ENCODE peak calls at places on chromosomes 11 and 22, in five cellular contexts. One of them, this sample, is unnamed.

GRCh38 chr11:88508808-88509581 is 171.5 kb upstream of the CTSC start:
- DNase-seq in AG20443: peak
- DNase-seq in HCEC 1CT: no peak
- DNase-seq in HT-29: no peak
- DNase-seq in colonic mucosa: peak
- DNase-seq in this sample: no peak

GRCh38 chr11:45685976-45686375 is 20.6 kb upstream of the CHST1 start:
- DNase-seq in AG20443: no peak
- DNase-seq in HCEC 1CT: no peak
- DNase-seq in HT-29: no peak
- DNase-seq in colonic mucosa: no peak
- DNase-seq in this sample: no peak

GRCh38 chr11:85725510-85726258 is 39.7 kb upstream of the CCDC89 start:
- DNase-seq in AG20443: peak
- DNase-seq in HCEC 1CT: peak
- DNase-seq in HT-29: peak
- DNase-seq in colonic mucosa: no peak
- DNase-seq in this sample: peak

GRCh38 chr11:1403721-1404460 is 14.2 kb downstream of the BRSK2 start:
- DNase-seq in AG20443: no peak
- DNase-seq in HCEC 1CT: no peak
- DNase-seq in HT-29: no peak
- DNase-seq in colonic mucosa: no peak
- DNase-seq in this sample: no peak

GRCh38 chr11:19349340-19350025 is 108.7 kb upstream of the E2F8 start:
- DNase-seq in AG20443: no peak
- DNase-seq in HCEC 1CT: no peak
- DNase-seq in HT-29: no peak
- DNase-seq in colonic mucosa: no peak
- DNase-seq in this sample: no peak

GRCh38 chr11:111063711-111064110 is 181.8 kb upstream of the POU2AF2 start:
- DNase-seq in AG20443: no peak
- DNase-seq in HCEC 1CT: peak
- DNase-seq in HT-29: no peak
- DNase-seq in colonic mucosa: no peak
- DNase-seq in this sample: no peak

GRCh38 chr22:49106136-49106930 is 721.3 kb downstream of the BRD1 start:
- DNase-seq in AG20443: no peak
- DNase-seq in HCEC 1CT: no peak
- DNase-seq in HT-29: no peak
- DNase-seq in colonic mucosa: no peak
- DNase-seq in this sample: no peak

GRCh38 chr22:23102776-23103175 is 32.5 kb downstream of the GNAZ start:
- DNase-seq in AG20443: no peak
- DNase-seq in HCEC 1CT: no peak
- DNase-seq in HT-29: no peak
- DNase-seq in colonic mucosa: no peak
- DNase-seq in this sample: no peak

GRCh38 chr11:102347526-102348331 is 715 bp downstream of the BIRC2 start:
- DNase-seq in AG20443: peak
- DNase-seq in HCEC 1CT: peak
- DNase-seq in HT-29: peak
- DNase-seq in colonic mucosa: peak
- DNase-seq in this sample: peak

GRCh38 chr11:34997872-34998548 is 81.6 kb downstream of the PDHX start:
- DNase-seq in AG20443: peak
- DNase-seq in HCEC 1CT: peak
- DNase-seq in HT-29: peak
- DNase-seq in colonic mucosa: no peak
- DNase-seq in this sample: peak

GRCh38 chr22:32119568-32120235 is 39.4 kb downstream of the C22orf42 start:
- DNase-seq in AG20443: no peak
- DNase-seq in HCEC 1CT: no peak
- DNase-seq in HT-29: no peak
- DNase-seq in colonic mucosa: no peak
- DNase-seq in this sample: no peak

GRCh38 chr22:42438293-42438650 is 6.1 kb upstream of the NFAM1 start:
- DNase-seq in AG20443: no peak
- DNase-seq in HCEC 1CT: no peak
- DNase-seq in HT-29: no peak
- DNase-seq in colonic mucosa: no peak
- DNase-seq in this sample: no peak

GRCh38 chr11:129738242-129738641 is 77.4 kb upstream of the TMEM45B start:
- DNase-seq in AG20443: no peak
- DNase-seq in HCEC 1CT: no peak
- DNase-seq in HT-29: no peak
- DNase-seq in colonic mucosa: no peak
- DNase-seq in this sample: no peak

GRCh38 chr11:14500181-14500651 is 605 bp upstream of the COPB1 start:
- DNase-seq in AG20443: peak
- DNase-seq in HCEC 1CT: peak
- DNase-seq in HT-29: peak
- DNase-seq in colonic mucosa: peak
- DNase-seq in this sample: peak

GRCh38 chr22:43085658-43086606 is 3.3 kb downstream of the TTLL1 start:
- DNase-seq in AG20443: no peak
- DNase-seq in HCEC 1CT: no peak
- DNase-seq in HT-29: no peak
- DNase-seq in colonic mucosa: peak
- DNase-seq in this sample: no peak

GRCh38 chr11:39220501-39221230 is 2238.8 kb downstream of the LRRC4C start:
- DNase-seq in AG20443: no peak
- DNase-seq in HCEC 1CT: no peak
- DNase-seq in HT-29: no peak
- DNase-seq in colonic mucosa: no peak
- DNase-seq in this sample: no peak

GRCh38 chr11:1936781-1937615 is 10.1 kb upstream of the MRPL23 start:
- DNase-seq in AG20443: peak
- DNase-seq in HCEC 1CT: no peak
- DNase-seq in HT-29: no peak
- DNase-seq in colonic mucosa: no peak
- DNase-seq in this sample: no peak

GRCh38 chr22:48135641-48136040 is 1373.2 kb downstream of the TBC1D22A start:
- DNase-seq in AG20443: no peak
- DNase-seq in HCEC 1CT: no peak
- DNase-seq in HT-29: no peak
- DNase-seq in colonic mucosa: no peak
- DNase-seq in this sample: no peak

GRCh38 chr22:49632199-49633009 is 195.3 kb downstream of the BRD1 start:
- DNase-seq in AG20443: peak
- DNase-seq in HCEC 1CT: no peak
- DNase-seq in HT-29: no peak
- DNase-seq in colonic mucosa: peak
- DNase-seq in this sample: no peak

GRCh38 chr11:114651145-114651718 is 27.1 kb upstream of the NXPE2 start:
- DNase-seq in AG20443: no peak
- DNase-seq in HCEC 1CT: no peak
- DNase-seq in HT-29: no peak
- DNase-seq in colonic mucosa: no peak
- DNase-seq in this sample: no peak

This sample was measured in HFFc6.